ENCODE peak calls at places on chromosomes 2 and 18, in four cellular contexts. O is GM13976, C is kidney tubule cell, U is germinal center. Q is an unnamed sample.

GRCh38 chr2:230161180-230161579 is 58.6 kb downstream of the SP110 start:
- DNase-seq in O (no peak), C (no peak), U (no peak), Q (no peak)

GRCh38 chr2:208101716-208102631 is 22.4 kb downstream of the CRYGD start:
- DNase-seq in C (peak), U (no peak), O (no peak), Q (no peak)

GRCh38 chr2:45436456-45436855 is 174.6 kb downstream of the SRBD1 start:
- DNase-seq in U (no peak), O (no peak), C (peak), Q (no peak)

GRCh38 chr18:21215480-21215879 is 26.6 kb upstream of the GREB1L start:
- DNase-seq in C (no peak), O (no peak), U (no peak), Q (no peak)

GRCh38 chr2:30301551-30301950 is 70.2 kb downstream of the LBH start:
- DNase-seq in C (peak), O (no peak), U (no peak), Q (no peak)

GRCh38 chr18:6543330-6543908 is 128.7 kb upstream of the L3MBTL4 start:
- DNase-seq in O (peak), U (peak), C (peak), Q (peak)

GRCh38 chr2:147420517-147420916 is 424.3 kb upstream of the ACVR2A start:
- DNase-seq in C (no peak), O (no peak), U (no peak), Q (no peak)

GRCh38 chr2:15006667-15007066 is 374.1 kb downstream of the LRATD1 start:
- DNase-seq in O (no peak), C (no peak), U (no peak), Q (no peak)

GRCh38 chr18:77127769-77128671 is 4.6 kb downstream of the MBP start:
- DNase-seq in O (no peak), C (peak), U (peak), Q (peak)